ENCODE peak calls at places on chromosomes 5 and 9, in eight cellular contexts. O is heart left ventricle, S is pancreas, Q is A549, P is mammary epithelial cell, F is PC-3, W is transverse colon, J is thyroid gland. H is an unnamed sample. For H3K4me1, the result is how much of the 10 kb centered on the place peaks cover.

GRCh38 chr5:52997424-52997823 is 8.3 kb downstream of the ITGA2 start:
- DNase-seq in O (no peak), S (no peak), Q (peak), P (no peak), F (no peak), W (no peak), J (no peak), H (no peak)

GRCh38 chr9:69758981-69759477 is 782 bp downstream of the PTAR1 start:
- DNase-seq in O (no peak), S (no peak), Q (peak), P (no peak), F (no peak), W (no peak), J (no peak), H (no peak)

GRCh38 chr5:89181546-89181945 is 298.6 kb upstream of the MEF2C start:
- DNase-seq in O (no peak), S (no peak), Q (no peak), P (peak), F (no peak), W (no peak), J (no peak), H (no peak)

GRCh38 chr5:43227655-43228054 is 35.6 kb downstream of the NIM1K start:
- DNase-seq in O (no peak), S (peak), Q (peak), P (peak), F (peak), W (no peak), J (no peak), H (no peak)

GRCh38 chr5:119368238-119368630 is 12.4 kb downstream of the TNFAIP8 start:
- DNase-seq in O (no peak), S (no peak), Q (no peak), P (no peak), F (peak), W (no peak), J (no peak), H (peak)

GRCh38 chr9:107749787-107750444 is 260.3 kb upstream of the KLF4 start:
- DNase-seq in O (peak), S (peak), Q (peak), P (peak), F (peak), W (peak), J (peak), H (peak)

GRCh38 chr5:177537389-177538361 is 16.7 kb downstream of the FAM193B start:
- DNase-seq in O (peak), S (no peak), Q (peak), P (peak), F (peak), W (peak), J (no peak), H (no peak)

GRCh38 chr9:101176384-101176783 is 147.9 kb downstream of the PLPPR1 start:
- DNase-seq in O (no peak), S (no peak), Q (peak), P (no peak), F (no peak), W (no peak), J (no peak), H (no peak)

GRCh38 chr5:129400395-129400983 is 59.6 kb upstream of the ADAMTS19 start:
- DNase-seq in O (no peak), S (no peak), Q (no peak), P (no peak), F (peak), W (no peak), J (no peak), H (no peak)

GRCh38 chr5:34497031-34497808 is 158.9 kb upstream of the RAI14 start:
- DNase-seq in O (peak), S (no peak), Q (no peak), P (no peak), F (no peak), W (peak), J (peak), H (no peak)

GRCh38 chr9:114287763-114288232 is 35.1 kb upstream of the ORM1 start:
- DNase-seq in O (peak), S (no peak), Q (no peak), P (no peak), F (no peak), W (no peak), J (peak), H (no peak)

GRCh38 chr9:123643518-123643917 is 286.4 kb downstream of the DENND1A start:
- DNase-seq in O (no peak), S (no peak), Q (no peak), P (no peak), F (no peak), W (peak), J (peak), H (no peak)

DNA sequence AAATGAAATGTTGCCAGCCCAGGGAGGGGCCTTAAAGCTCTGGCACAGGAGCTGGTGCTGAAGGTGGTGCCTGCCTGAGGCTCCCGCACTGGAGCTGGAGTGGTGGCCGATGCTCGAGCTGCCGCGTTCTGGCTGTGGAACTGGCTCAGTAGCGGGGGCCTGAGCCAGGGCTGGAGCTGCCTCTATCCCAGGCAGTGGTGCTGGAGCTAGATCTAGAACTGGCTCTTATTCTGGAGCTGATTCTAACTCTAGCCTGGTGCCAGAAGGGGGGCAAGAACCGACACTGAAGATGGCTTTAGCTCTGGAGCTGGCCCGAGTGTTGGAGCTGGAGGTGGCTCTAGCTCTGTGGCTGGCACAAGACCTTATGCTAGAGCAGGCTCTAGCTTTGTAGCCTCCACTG is 19.2 kb downstream of the OBP2B start:
- DNase-seq in O (no peak), S (no peak), Q (no peak), P (no peak), F (no peak), W (no peak), J (no peak), H (no peak)
- H3K4me1 ChIP-seq in O (under half), S (under half), Q (under half), P (under half), F (under half), W (under half), J (under half), H (under half)

GRCh38 chr5:150138551-150139265 is 16.9 kb downstream of the PDGFRB start:
- DNase-seq in O (peak), S (no peak), Q (no peak), P (no peak), F (no peak), W (no peak), J (peak), H (no peak)
- H3K4me1 ChIP-seq in O (under half), S (under half), Q (half or more), P (under half), F (under half), W (half or more), J (half or more), H (half or more)

GRCh38 chr9:126641118-126641851 is 27.6 kb downstream of the LMX1B start:
- DNase-seq in O (no peak), S (no peak), Q (no peak), P (no peak), F (no peak), W (no peak), J (no peak), H (no peak)
- H3K4me1 ChIP-seq in O (under half), S (under half), Q (under half), P (under half), F (under half), W (under half), J (under half), H (under half)

GRCh38 chr5:157828949-157829639 is 29.9 kb downstream of the CLINT1 start:
- DNase-seq in O (no peak), S (no peak), Q (peak), P (peak), F (peak), W (no peak), J (no peak), H (no peak)
- H3K4me1 ChIP-seq in O (under half), S (under half), Q (under half), P (under half), F (under half), W (half or more), J (under half), H (under half)

GRCh38 chr5:135053278-135053677 is 19.2 kb upstream of the PITX1 start:
- DNase-seq in O (no peak), S (no peak), Q (no peak), P (no peak), F (no peak), W (peak), J (no peak), H (peak)
- H3K4me1 ChIP-seq in O (under half), S (under half), Q (under half), P (under half), F (under half), W (under half), J (under half), H (under half)

GRCh38 chr9:36896296-36896695 is 137.8 kb downstream of the PAX5 start:
- DNase-seq in O (no peak), S (no peak), Q (no peak), P (no peak), F (no peak), W (no peak), J (no peak), H (no peak)
- H3K4me1 ChIP-seq in O (under half), S (under half), Q (under half), P (under half), F (under half), W (under half), J (under half), H (under half)

DNA sequence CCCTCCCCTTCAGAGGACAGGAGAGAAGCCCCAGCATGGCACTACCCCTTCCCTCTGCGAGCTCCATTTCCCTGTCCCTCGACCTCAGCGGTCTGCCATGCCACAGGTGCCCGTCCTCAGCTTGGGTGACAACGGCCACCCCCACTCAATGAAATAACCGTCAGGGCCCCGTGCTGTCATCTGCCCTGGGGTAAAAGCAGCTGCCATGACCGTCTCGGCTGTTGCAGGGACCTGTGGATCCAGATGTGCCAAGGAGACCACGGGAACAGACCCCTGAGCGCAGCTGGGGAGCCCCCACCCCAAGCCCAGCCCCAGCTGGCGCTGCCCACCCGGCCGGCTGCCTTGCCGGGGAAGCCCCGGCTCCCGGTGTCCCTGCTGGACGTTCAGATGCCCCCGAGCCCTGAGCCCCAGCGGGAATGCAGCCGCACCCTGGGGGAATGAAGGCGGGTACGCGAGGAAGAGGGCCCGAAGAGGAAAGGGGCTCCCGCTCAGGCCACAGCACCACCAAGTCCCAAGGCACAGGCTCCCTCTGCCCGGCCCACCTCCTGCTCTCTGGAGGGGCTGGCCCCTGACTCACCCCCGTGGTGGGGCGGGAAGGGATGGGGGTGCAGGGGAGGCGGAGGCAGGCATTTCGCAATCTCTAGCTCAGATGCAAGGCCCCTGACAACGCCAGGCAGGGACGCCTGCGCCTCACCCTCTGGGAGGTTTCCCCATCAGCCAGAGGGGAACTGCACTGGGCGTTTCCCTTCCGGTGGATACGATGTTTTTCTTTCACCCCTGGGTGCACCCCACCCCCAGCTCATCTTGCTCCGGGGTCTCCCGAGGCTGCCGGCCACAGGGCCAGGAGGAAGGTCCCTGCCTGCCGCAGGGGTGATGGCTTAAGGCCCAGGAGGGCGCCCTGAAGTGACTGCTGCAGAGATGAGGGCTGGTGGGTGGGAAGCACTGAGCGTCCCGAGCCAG is 49.2 kb downstream of the NACC2 start:
- DNase-seq in O (no peak), S (no peak), Q (no peak), P (no peak), F (no peak), W (no peak), J (no peak), H (peak)
- H3K4me1 ChIP-seq in O (under half), S (under half), Q (under half), P (under half), F (under half), W (under half), J (under half), H (under half)

GRCh38 chr5:148690945-148691344 is 36.6 kb upstream of the HTR4 start:
- DNase-seq in O (no peak), S (no peak), Q (no peak), P (no peak), F (no peak), W (no peak), J (no peak), H (no peak)
- H3K4me1 ChIP-seq in O (under half), S (under half), Q (under half), P (under half), F (under half), W (under half), J (under half), H (under half)

GRCh38 chr9:93456022-93456421 is 2.6 kb upstream of the FAM120AOS start:
- DNase-seq in O (no peak), S (no peak), Q (no peak), P (no peak), F (no peak), W (no peak), J (no peak), H (no peak)
- H3K4me1 ChIP-seq in O (under half), S (under half), Q (half or more), P (under half), F (under half), W (half or more), J (under half), H (under half)

GRCh38 chr5:142873831-142874230 is 103.7 kb downstream of the ARHGAP26 start:
- DNase-seq in O (no peak), S (no peak), Q (no peak), P (no peak), F (no peak), W (no peak), J (no peak), H (no peak)
- H3K4me1 ChIP-seq in O (under half), S (half or more), Q (half or more), P (under half), F (under half), W (half or more), J (half or more), H (under half)

H was measured in Peyer's patch.